ENCODE peak calls at places on chromosomes 7 and 10, in seven cellular contexts. J, S, B, U, W, K and X are unnamed samples.

GRCh38 chr7:133859191-133859590 is 267.9 kb upstream of the LRGUK start:
- DNase-seq in J (no peak), S (no peak), B (no peak), U (no peak), W (no peak), K (no peak), X (no peak)

GRCh38 chr7:43942997-43943701 is 16.9 kb downstream of the UBE2D4 start:
- DNase-seq in J (no peak), S (no peak), B (no peak), U (no peak), W (no peak), K (no peak), X (no peak)

GRCh38 chr7:154881046-154881445 is 121.9 kb downstream of the PAXIP1 start:
- DNase-seq in J (no peak), S (no peak), B (no peak), U (no peak), W (no peak), K (no peak), X (no peak)

GRCh38 chr7:29482056-29482455 is 81.6 kb upstream of the PRR15 start:
- DNase-seq in J (no peak), S (no peak), B (no peak), U (no peak), W (no peak), K (no peak), X (no peak)

GRCh38 chr10:122140477-122140902 is 130.6 kb upstream of the BTBD16 start:
- DNase-seq in J (peak; percentile 58), S (no peak), B (no peak), U (no peak), W (peak; percentile 67), K (no peak), X (no peak)

GRCh38 chr10:69482125-69482524 is 30.9 kb downstream of the TSPAN15 start:
- DNase-seq in J (no peak), S (no peak), B (no peak), U (no peak), W (no peak), K (no peak), X (no peak)

GRCh38 chr7:2932761-2933251 is 88.7 kb upstream of the GNA12 start:
- DNase-seq in J (no peak), S (no peak), B (peak; percentile 83), U (no peak), W (no peak), K (no peak), X (no peak)

GRCh38 chr7:32062150-32062549 is 8.1 kb downstream of the PDE1C start:
- DNase-seq in J (peak; percentile 36), S (peak; percentile 23), B (no peak), U (peak; percentile 62), W (peak; percentile 61), K (no peak), X (no peak)

GRCh38 chr7:2452074-2452507 is 24.1 kb downstream of the GRIFIN start:
- DNase-seq in J (no peak), S (no peak), B (no peak), U (no peak), W (no peak), K (no peak), X (no peak)

GRCh38 chr7:127525866-127526456 is 59.4 kb downstream of the GCC1 start:
- DNase-seq in J (no peak), S (no peak), B (no peak), U (no peak), W (no peak), K (no peak), X (no peak)

GRCh38 chr7:64887756-64888508 is 15.1 kb upstream of the ZNF273 start:
- DNase-seq in J (peak; percentile 55), S (no peak), B (no peak), U (peak; percentile 13), W (no peak), K (no peak), X (no peak)

GRCh38 chr7:5283421-5284303 is 919 bp downstream of the SLC29A4 start:
- DNase-seq in J (no peak), S (no peak), B (no peak), U (peak; percentile 28), W (no peak), K (no peak), X (no peak)

GRCh38 chr10:944034-944831 is 12.7 kb upstream of the LARP4B start:
- DNase-seq in J (peak; percentile 77), S (no peak), B (no peak), U (no peak), W (peak; percentile 28), K (peak; percentile 56), X (no peak)

GRCh38 chr7:43583424-43584199 is 704 bp downstream of the STK17A start:
- DNase-seq in J (peak; percentile 86), S (no peak), B (peak; percentile 94), U (peak; percentile 41), W (peak; percentile 32), K (no peak), X (no peak)

GRCh38 chr10:124292911-124293640 is 125.6 kb downstream of the OAT start:
- DNase-seq in J (no peak), S (no peak), B (peak; percentile 61), U (no peak), W (peak; percentile 28), K (no peak), X (no peak)

GRCh38 chr10:5530846-5531557 is 6.2 kb downstream of the CALML3 start:
- DNase-seq in J (no peak), S (no peak), B (peak; percentile 41), U (no peak), W (no peak), K (no peak), X (no peak)

GRCh38 chr10:493391-494148 is 195.9 kb downstream of the DIP2C start:
- DNase-seq in J (no peak), S (no peak), B (no peak), U (no peak), W (no peak), K (no peak), X (no peak)

GRCh38 chr10:63671317-63671937 is 150.2 kb downstream of the REEP3 start:
- DNase-seq in J (no peak), S (no peak), B (no peak), U (no peak), W (no peak), K (peak; percentile 79), X (no peak)

GRCh38 chr10:31604141-31604540 is 285.1 kb downstream of the ZEB1 start:
- DNase-seq in J (no peak), S (no peak), B (no peak), U (no peak), W (peak; percentile 31), K (no peak), X (peak; percentile 32)

GRCh38 chr10:3045471-3046209 is 21.7 kb upstream of the PFKP start:
- DNase-seq in J (peak; percentile 67), S (no peak), B (peak; percentile 94), U (peak; percentile 57), W (peak; percentile 68), K (peak; percentile 42), X (peak; percentile 70)

GRCh38 chr10:32156031-32156495 is 99.8 kb upstream of the KIF5B start:
- DNase-seq in J (no peak), S (no peak), B (no peak), U (no peak), W (no peak), K (no peak), X (no peak)

GRCh38 chr7:133310232-133310852 is 57.5 kb downstream of the EXOC4 start:
- DNase-seq in J (peak; percentile 63), S (no peak), B (no peak), U (no peak), W (no peak), K (no peak), X (no peak)

GRCh38 chr7:123633553-123633952 is 22.1 kb upstream of the LMOD2 start:
- DNase-seq in J (no peak), S (no peak), B (no peak), U (no peak), W (peak; percentile 90), K (peak; percentile 35), X (peak; percentile 13)

GRCh38 chr7:86760236-86760635 is 116.5 kb downstream of the GRM3 start:
- DNase-seq in J (no peak), S (no peak), B (no peak), U (no peak), W (no peak), K (no peak), X (no peak)

GRCh38 chr7:151137841-151138540 is 29.5 kb downstream of the GBX1 start:
- DNase-seq in J (peak; percentile 17), S (no peak), B (peak; percentile 63), U (no peak), W (no peak), K (no peak), X (no peak)

GRCh38 chr10:130215076-130215917 is 79.1 kb downstream of the GLRX3 start:
- DNase-seq in J (no peak), S (no peak), B (peak; percentile 62), U (no peak), W (no peak), K (no peak), X (no peak)

GRCh38 chr10:63670291-63670898 is 149.2 kb downstream of the REEP3 start:
- DNase-seq in J (peak; percentile 48), S (no peak), B (no peak), U (no peak), W (no peak), K (peak; percentile 35), X (no peak)

GRCh38 chr10:31187607-31188210 is 131.3 kb upstream of the ZEB1 start:
- DNase-seq in J (no peak), S (no peak), B (no peak), U (no peak), W (no peak), K (no peak), X (no peak)

GRCh38 chr10:88465765-88466164 is 117.4 kb downstream of the RNLS start:
- DNase-seq in J (no peak), S (no peak), B (no peak), U (no peak), W (no peak), K (no peak), X (no peak)

GRCh38 chr7:2004841-2005351 is 227.8 kb downstream of the MAD1L1 start:
- DNase-seq in J (peak; percentile 16), S (no peak), B (peak; percentile 92), U (no peak), W (no peak), K (no peak), X (no peak)

GRCh38 chr10:95508730-95509129 is 52.4 kb downstream of the SORBS1 start:
- DNase-seq in J (peak; percentile 32), S (no peak), B (no peak), U (no peak), W (no peak), K (no peak), X (no peak)

GRCh38 chr7:128217030-128217805 is 23.9 kb upstream of the LEP start:
- DNase-seq in J (peak; percentile 42), S (no peak), B (peak; percentile 59), U (no peak), W (peak; percentile 96), K (peak; percentile 57), X (no peak)

GRCh38 chr7:113159746-113160339 is 41.5 kb upstream of the SMIM30 start:
- DNase-seq in J (no peak), S (peak; percentile 39), B (no peak), U (peak; percentile 6), W (peak; percentile 27), K (peak; percentile 8), X (peak; percentile 12)